ENCODE peak calls at places on chromosomes 2 and 18, in six cellular contexts. J, F, K, D, T and M are unnamed samples.

GRCh38 chr2:15901808-15902130 is 38.6 kb upstream of the MYCN start:
- DNase-seq in J (no peak), F (no peak), K (no peak), D (no peak), T (no peak), M (no peak)

GRCh38 chr2:67798536-67799160 is 264.2 kb downstream of the C1D start:
- DNase-seq in J (no peak), F (no peak), K (no peak), D (no peak), T (no peak), M (no peak)

GRCh38 chr2:194562329-194562728 is 1094.7 kb upstream of the SLC39A10 start:
- DNase-seq in J (no peak), F (no peak), K (no peak), D (no peak), T (no peak), M (no peak)

GRCh38 chr2:95730813-95731212 is 139.0 kb downstream of the TRIM43 start:
- DNase-seq in J (no peak), F (no peak), K (no peak), D (no peak), T (no peak), M (no peak)

GRCh38 chr2:218860950-218861381 is 1.4 kb downstream of the WNT6 start:
- DNase-seq in J (no peak), F (peak), K (no peak), D (no peak), T (no peak), M (peak)

GRCh38 chr18:62437520-62438329 is 85.1 kb upstream of the ZCCHC2 start:
- DNase-seq in J (no peak), F (peak), K (no peak), D (no peak), T (peak), M (peak)

GRCh38 chr2:19609266-19609665 is 250.8 kb upstream of the OSR1 start:
- DNase-seq in J (no peak), F (no peak), K (no peak), D (no peak), T (no peak), M (no peak)

GRCh38 chr2:168920504-168921157 is 19.5 kb downstream of the G6PC2 start:
- DNase-seq in J (no peak), F (peak), K (peak), D (no peak), T (peak), M (no peak)

GRCh38 chr18:32771169-32771751 is 1.6 kb downstream of the KLHL14 start:
- DNase-seq in J (no peak), F (no peak), K (no peak), D (no peak), T (no peak), M (no peak)

GRCh38 chr2:208265371-208265806 is 666 bp upstream of the PIKFYVE start:
- DNase-seq in J (peak), F (peak), K (no peak), D (no peak), T (no peak), M (no peak)
- H3K4me3 ChIP-seq in J (peak), F (peak), K (peak), D (peak), T (peak), M (peak)

GRCh38 chr2:233421091-233421816 is 67.0 kb downstream of the DGKD start:
- DNase-seq in J (no peak), F (no peak), K (no peak), D (no peak), T (no peak), M (no peak)
- H3K4me3 ChIP-seq in J (peak), F (no peak), K (no peak), D (peak), T (no peak), M (no peak)

DNA sequence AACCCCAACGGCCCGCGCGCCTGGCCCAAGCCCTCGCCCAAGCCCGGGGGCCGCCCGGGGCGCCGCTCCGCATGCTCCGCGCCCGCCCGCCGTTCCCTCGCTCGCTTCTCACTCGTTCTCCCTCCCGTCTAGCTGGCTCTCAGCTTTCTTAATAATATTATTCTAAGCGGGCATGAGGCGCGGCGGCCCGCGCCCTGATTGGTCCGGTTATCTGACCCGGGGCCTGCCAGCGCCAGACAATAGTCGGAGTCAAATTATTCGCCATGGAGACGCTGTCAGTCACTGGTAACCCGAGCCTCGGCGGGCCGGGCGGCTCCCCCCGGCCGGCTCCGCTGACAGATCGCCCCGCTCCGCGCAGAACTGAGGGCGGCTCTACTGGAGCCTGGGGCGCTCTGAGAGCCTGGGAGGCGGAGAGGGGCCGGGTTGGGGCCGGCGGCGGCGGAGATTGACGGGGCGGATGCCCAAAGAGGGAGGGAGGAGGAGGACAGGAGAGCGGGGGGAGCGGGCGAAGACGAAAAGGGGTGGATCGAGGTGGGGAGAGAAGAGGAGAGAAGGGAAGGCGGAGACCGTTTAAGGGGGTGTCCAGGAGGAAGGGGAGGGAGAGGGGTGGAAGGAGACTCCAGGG is at the start of gene SIX2:
- DNase-seq in J (no peak), F (peak), K (peak), D (peak), T (peak), M (peak)
- H3K4me3 ChIP-seq in J (peak), F (peak), K (peak), D (peak), T (peak), M (peak)

GRCh38 chr2:238106698-238107524 is 6.8 kb downstream of the ESPNL start:
- DNase-seq in J (no peak), F (no peak), K (no peak), D (no peak), T (no peak), M (peak)
- H3K4me3 ChIP-seq in J (no peak), F (no peak), K (no peak), D (no peak), T (no peak), M (no peak)

DNA sequence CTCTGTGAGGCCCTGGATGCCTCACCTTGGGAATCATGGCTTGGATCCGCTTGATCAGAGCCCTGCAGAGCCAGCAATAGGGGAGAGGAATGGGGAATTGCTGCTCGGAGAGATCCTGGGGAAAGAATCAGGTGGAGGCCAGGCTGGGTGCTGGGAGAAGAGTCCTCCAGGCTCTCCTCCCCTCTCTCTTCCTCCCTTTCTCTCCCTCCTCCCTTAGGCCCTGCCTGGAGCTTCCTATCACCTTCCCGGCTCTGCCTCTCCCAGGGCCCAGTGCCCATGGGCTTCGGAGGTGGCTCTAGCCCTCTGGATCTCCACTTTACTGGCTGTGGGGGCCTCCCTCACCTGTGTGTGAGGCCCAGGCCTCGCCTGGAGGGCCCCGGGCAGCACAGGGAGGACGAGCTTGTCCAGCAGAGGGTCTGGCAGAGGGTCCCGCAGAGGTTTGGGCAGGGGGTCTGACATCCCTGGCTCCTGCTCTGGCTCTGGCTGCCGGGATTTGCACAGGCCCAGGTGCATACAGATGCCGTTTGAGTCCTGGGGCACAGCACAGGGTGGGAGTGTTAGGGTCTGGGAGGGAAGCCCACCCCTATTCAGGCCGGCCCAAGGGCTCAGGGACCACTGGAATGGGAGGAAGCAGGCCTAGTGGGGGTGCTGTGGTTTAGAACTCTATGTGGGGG is 2.6 kb downstream of the SFTPB start:
- DNase-seq in J (no peak), F (no peak), K (no peak), D (no peak), T (no peak), M (no peak)
- H3K4me3 ChIP-seq in J (no peak), F (no peak), K (no peak), D (no peak), T (no peak), M (no peak)

GRCh38 chr2:227198866-227199265 is 34.4 kb downstream of the COL4A3 start:
- DNase-seq in J (no peak), F (no peak), K (no peak), D (no peak), T (no peak), M (no peak)
- H3K4me3 ChIP-seq in J (no peak), F (no peak), K (no peak), D (no peak), T (no peak), M (no peak)

GRCh38 chr2:58604096-58604495 is 363.0 kb upstream of the FANCL start:
- DNase-seq in J (no peak), F (peak), K (no peak), D (no peak), T (peak), M (no peak)
- H3K4me3 ChIP-seq in J (no peak), F (no peak), K (no peak), D (no peak), T (no peak), M (no peak)

GRCh38 chr2:196479350-196479749 is 160.2 kb upstream of the CCDC150 start:
- DNase-seq in J (no peak), F (peak), K (peak), D (no peak), T (peak), M (no peak)
- H3K4me3 ChIP-seq in J (no peak), F (no peak), K (no peak), D (no peak), T (no peak), M (no peak)

GRCh38 chr2:232030229-232030628 is 68.7 kb downstream of the DIS3L2 start:
- DNase-seq in J (no peak), F (no peak), K (no peak), D (no peak), T (no peak), M (no peak)
- H3K4me3 ChIP-seq in J (no peak), F (no peak), K (no peak), D (no peak), T (no peak), M (no peak)

DNA sequence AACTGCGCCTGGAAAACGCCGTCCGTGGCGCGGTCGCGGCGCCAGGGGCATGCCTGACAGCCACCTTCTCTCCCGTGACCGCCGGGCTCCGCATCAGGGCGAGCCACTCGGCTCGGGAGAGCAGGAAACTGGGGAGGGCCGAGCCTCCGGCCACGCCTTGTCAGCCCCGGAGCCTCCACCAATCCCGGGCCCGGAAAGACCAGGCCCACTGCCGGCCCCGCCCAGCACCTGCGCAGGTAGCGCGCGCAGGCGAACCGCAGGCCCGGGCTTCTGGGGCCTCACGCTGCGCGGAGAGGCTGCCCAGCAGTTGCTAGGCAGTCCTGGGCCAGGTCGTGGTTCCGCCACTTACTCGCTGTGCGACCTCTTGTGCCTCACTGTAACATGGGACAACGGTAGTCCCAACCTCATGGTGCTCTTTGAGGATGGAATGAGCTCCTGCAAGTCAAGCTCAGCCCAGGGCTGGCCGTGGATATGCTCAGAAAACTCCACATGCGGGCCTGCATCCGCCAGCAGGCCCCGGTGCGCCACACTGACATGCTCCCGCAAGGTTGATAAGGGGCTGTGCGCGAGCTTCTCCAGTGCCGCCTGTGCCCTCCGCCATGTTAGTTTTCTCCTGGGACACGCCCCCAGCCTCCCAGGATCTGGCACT is 97.1 kb downstream of the INHBB start:
- DNase-seq in J (no peak), F (no peak), K (no peak), D (no peak), T (no peak), M (peak)
- H3K4me3 ChIP-seq in J (peak), F (no peak), K (no peak), D (peak), T (no peak), M (peak)